ENCODE peak calls at places on chromosomes 16 and 17, in eight cellular contexts. U is colonic mucosa, Y is OCI-LY7, D is body of pancreas, C is HCT116, M is upper lobe of left lung, E is stomach, K is PC-9. H is an unnamed sample.

GRCh38 chr16:6447046-6447445 is 885.6 kb upstream of the RBFOX1 start:
- DNase-seq in U (no peak), Y (no peak), D (no peak), C (no peak), M (no peak), E (no peak), K (no peak), H (no peak)

GRCh38 chr16:1706386-1707192 is 594 bp downstream of the MAPK8IP3 start:
- DNase-seq in U (peak; percentile 25), Y (peak; percentile 63), D (no peak), C (no peak), M (no peak), E (no peak), K (no peak), H (no peak)

GRCh38 chr17:7835818-7836595 is 2.0 kb downstream of the KDM6B start:
- DNase-seq in U (peak; percentile 85), Y (no peak), D (peak; percentile 77), C (no peak), M (peak; percentile 82), E (peak; percentile 74), K (peak; percentile 77), H (no peak)

GRCh38 chr16:68496689-68497088 is 42.4 kb upstream of the ZFP90 start:
- DNase-seq in U (no peak), Y (no peak), D (no peak), C (no peak), M (no peak), E (no peak), K (no peak), H (no peak)

GRCh38 chr16:74591914-74592650 is 14.8 kb downstream of the GLG1 start:
- DNase-seq in U (no peak), Y (no peak), D (no peak), C (no peak), M (no peak), E (no peak), K (no peak), H (no peak)

GRCh38 chr17:57970706-57971105 is 15.5 kb upstream of the CUEDC1 start:
- DNase-seq in U (peak; percentile 4), Y (no peak), D (no peak), C (no peak), M (no peak), E (no peak), K (no peak), H (no peak)

GRCh38 chr17:7836596-7837374 is 2.8 kb downstream of the KDM6B start:
- DNase-seq in U (peak; percentile 99), Y (peak; percentile 93), D (peak; percentile 99), C (peak; percentile 96), M (peak; percentile 96), E (peak; percentile 95), K (peak; percentile 93), H (peak; percentile 83)

GRCh38 chr16:19520861-19521331 is 1.0 kb downstream of the GDE1 start:
- DNase-seq in U (peak; percentile 66), Y (peak; percentile 10), D (no peak), C (no peak), M (no peak), E (peak; percentile 34), K (peak; percentile 54), H (peak; percentile 45)

GRCh38 chr17:64040201-64040600 is 19.8 kb upstream of the ICAM2 start:
- DNase-seq in U (peak; percentile 45), Y (no peak), D (no peak), C (no peak), M (no peak), E (peak; percentile 39), K (no peak), H (no peak)

GRCh38 chr17:83088451-83089321 is 9.3 kb downstream of the METRNL start:
- DNase-seq in U (peak; percentile 61), Y (no peak), D (no peak), C (no peak), M (no peak), E (no peak), K (peak; percentile 25), H (no peak)
- H3K4me1 ChIP-seq in U (peaks cover 30% of the 10 kb centered on the region), Y (no peaks in the 10 kb centered on the region), D (peaks cover 51% of the 10 kb centered on the region), C (peaks cover 9% of the 10 kb centered on the region), M (peaks cover 79% of the 10 kb centered on the region), E (peaks cover 85% of the 10 kb centered on the region), K (peaks cover 49% of the 10 kb centered on the region), H (peaks cover 5% of the 10 kb centered on the region)

GRCh38 chr17:2369551-2370210 is 31.2 kb downstream of the MNT start:
- DNase-seq in U (no peak), Y (peak; percentile 28), D (no peak), C (no peak), M (no peak), E (no peak), K (no peak), H (no peak)
- TF ChIP-seq CTCF in U (no peak), Y (peak; percentile 50), D (no peak), C (no peak), M (no peak), E (no peak), K (no peak), H (peak; percentile 28)

GRCh38 chr17:18259621-18260331 is 686 bp upstream of the MIEF2 start:
- DNase-seq in U (no peak), Y (no peak), D (no peak), C (peak; percentile 56), M (no peak), E (no peak), K (peak; percentile 85), H (peak; percentile 94)
- H3K27ac ChIP-seq in U (peak overlapping the region; percentile 86), Y (peak overlapping the region; percentile 14), D (peak overlapping the region; percentile 96), C (peak overlapping the region; percentile 94), M (peak overlapping the region; percentile 95), E (peak overlapping the region; percentile 96), K (peak overlapping the region; percentile 96), H (no peak overlapping the region)

DNA sequence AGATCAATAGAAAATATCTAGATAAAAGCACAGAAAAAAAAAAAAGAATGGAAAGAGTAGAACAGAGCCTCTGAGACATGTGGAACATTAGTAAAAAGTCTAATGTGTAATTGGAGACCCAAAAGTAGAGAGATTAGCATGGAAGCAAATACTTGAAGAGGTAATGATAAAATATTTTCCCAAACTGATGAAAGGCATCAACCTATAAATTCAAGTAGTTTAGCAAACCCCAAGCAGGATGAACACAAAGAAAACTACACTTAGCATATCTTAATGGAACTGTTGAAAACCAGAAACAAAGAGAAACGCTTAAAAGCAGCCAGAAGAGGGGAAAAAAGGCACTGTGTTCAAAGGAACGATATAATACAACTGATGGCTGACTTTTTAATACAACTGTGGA is 16.4 kb downstream of the NF1 start:
- DNase-seq in U (no peak), Y (no peak), D (no peak), C (no peak), M (no peak), E (no peak), K (no peak), H (no peak)
- H3K4me1 ChIP-seq in U (no peaks in the 10 kb centered on the region), Y (no peaks in the 10 kb centered on the region), D (peaks cover 7% of the 10 kb centered on the region), C (no peaks in the 10 kb centered on the region), M (peaks cover 8% of the 10 kb centered on the region), E (no peaks in the 10 kb centered on the region), K (no peaks in the 10 kb centered on the region), H (peaks cover 10% of the 10 kb centered on the region)